ENCODE peak calls at places on chromosomes 11 and 22, in five cellular contexts. Q is lung, T is cardiac fibroblast, P is coronary artery, N is HCT116. Z is an unnamed sample.

GRCh38 chr11:63667993-63668392 is 3.2 kb downstream of the ATL3 start:
- DNase-seq in N (peak; percentile 68), T (peak; percentile 95), P (no peak), Q (no peak), Z (peak; percentile 94)

GRCh38 chr22:50422961-50423815 is 51.6 kb downstream of the SBF1 start:
- DNase-seq in T (no peak), P (no peak), N (no peak), Q (no peak), Z (no peak)

GRCh38 chr11:92977401-92977800 is 8.0 kb downstream of the MTNR1B start:
- DNase-seq in T (no peak), N (no peak), P (no peak), Q (no peak), Z (no peak)

GRCh38 chr11:18578975-18579598 is 9.4 kb downstream of the UEVLD start:
- DNase-seq in T (no peak), P (no peak), N (no peak), Q (no peak), Z (no peak)

GRCh38 chr11:62602141-62603071 is 741 bp upstream of the MTA2 start:
- DNase-seq in P (peak; percentile 87), T (no peak), N (no peak), Q (peak; percentile 77), Z (peak; percentile 41)

GRCh38 chr11:61645179-61645868 is 34.9 kb upstream of the DAGLA start:
- DNase-seq in N (no peak), T (no peak), Q (peak; percentile 83), P (no peak), Z (no peak)

GRCh38 chr11:110296226-110297081 is at the start of gene RDX:
- DNase-seq in P (peak; percentile 84), T (peak; percentile 70), N (peak; percentile 67), Q (peak; percentile 83), Z (peak; percentile 76)

GRCh38 chr22:21567456-21568206 is at the start of gene UBE2L3:
- DNase-seq in P (peak; percentile 83), Q (peak; percentile 82), T (peak; percentile 85), N (peak; percentile 38), Z (peak; percentile 78)

GRCh38 chr11:132683602-132684001 is 848.7 kb downstream of the OPCML start:
- DNase-seq in P (no peak), Q (no peak), T (no peak), N (no peak), Z (peak; percentile 25)

GRCh38 chr11:86670179-86670578 is 2.2 kb downstream of the ME3 start:
- DNase-seq in T (peak; percentile 57), N (no peak), P (no peak), Q (no peak), Z (peak; percentile 66)

GRCh38 chr11:86456075-86456939 is 81.6 kb downstream of the CCDC81 start:
- DNase-seq in T (peak; percentile 91), N (peak; percentile 67), P (no peak), Q (peak; percentile 83), Z (peak; percentile 76)

GRCh38 chr11:123653405-123653996 is 923 bp downstream of the SCN3B start:
- DNase-seq in T (no peak), Q (no peak), N (no peak), P (no peak), Z (no peak)

GRCh38 chr11:22734628-22735345 is 68.4 kb downstream of the GAS2 start:
- DNase-seq in T (peak; percentile 33), P (no peak), N (no peak), Q (no peak), Z (peak; percentile 1)

GRCh38 chr22:24186892-24187670 is 5.8 kb downstream of the SUSD2 start:
- DNase-seq in Q (no peak), P (no peak), N (no peak), T (no peak), Z (no peak)

GRCh38 chr22:23591203-23591791 is 11.2 kb upstream of the IGLL1 start:
- DNase-seq in P (no peak), T (peak; percentile 69), Q (peak; percentile 47), N (peak; percentile 51), Z (peak; percentile 40)

GRCh38 chr11:46397526-46397925 is 6.0 kb upstream of the CHRM4 start:
- DNase-seq in P (no peak), T (no peak), Q (no peak), N (no peak), Z (no peak)

GRCh38 chr11:120511804-120512726 is 517 bp downstream of the GRIK4 start:
- DNase-seq in T (no peak), N (no peak), Q (no peak), P (peak; percentile 69), Z (no peak)

GRCh38 chr22:41181349-41182241 is 23.5 kb upstream of the L3MBTL2 start:
- DNase-seq in N (no peak), T (peak; percentile 75), Q (no peak), P (no peak), Z (peak; percentile 90)

GRCh38 chr11:20066783-20067156 is 93.5 kb downstream of the DBX1 start:
- DNase-seq in N (peak; percentile 2), Q (no peak), P (no peak), T (no peak), Z (no peak)
- TF ChIP-seq CTCF in N (no peak), Q (no peak), P (no peak), T (no peak), Z (no peak)

DNA sequence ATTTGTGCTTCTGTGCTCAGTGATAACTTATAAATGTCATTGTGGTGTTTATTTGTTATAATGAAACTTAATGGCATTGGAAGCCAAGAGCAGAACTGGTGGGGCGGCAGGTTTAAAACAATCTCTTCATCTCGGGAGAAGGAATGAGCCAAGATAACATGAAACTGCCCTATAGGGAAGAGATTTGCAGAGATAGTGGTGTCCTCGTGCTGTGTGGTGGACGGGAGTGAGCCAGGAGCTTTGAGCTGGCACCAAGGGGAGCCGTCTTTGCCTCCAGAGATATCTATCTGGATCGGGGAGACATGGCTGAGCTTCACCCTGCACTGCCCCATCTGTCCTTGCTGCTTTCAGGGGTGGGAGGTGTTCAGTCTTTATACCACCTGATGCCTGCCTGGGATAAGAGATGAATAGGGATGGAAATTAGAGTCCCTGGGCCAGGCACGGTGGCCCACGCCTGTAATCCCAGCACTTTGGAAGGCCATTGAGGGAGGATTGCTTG is 189.6 kb downstream of the ST3GAL4 start:
- DNase-seq in P (no peak), Q (no peak), T (no peak), N (no peak), Z (no peak)
- H3K4me3 ChIP-seq in P (no peak overlapping the region), Q (no peak overlapping the region), T (no peak overlapping the region), N (no peak overlapping the region), Z (no peak overlapping the region)

DNA sequence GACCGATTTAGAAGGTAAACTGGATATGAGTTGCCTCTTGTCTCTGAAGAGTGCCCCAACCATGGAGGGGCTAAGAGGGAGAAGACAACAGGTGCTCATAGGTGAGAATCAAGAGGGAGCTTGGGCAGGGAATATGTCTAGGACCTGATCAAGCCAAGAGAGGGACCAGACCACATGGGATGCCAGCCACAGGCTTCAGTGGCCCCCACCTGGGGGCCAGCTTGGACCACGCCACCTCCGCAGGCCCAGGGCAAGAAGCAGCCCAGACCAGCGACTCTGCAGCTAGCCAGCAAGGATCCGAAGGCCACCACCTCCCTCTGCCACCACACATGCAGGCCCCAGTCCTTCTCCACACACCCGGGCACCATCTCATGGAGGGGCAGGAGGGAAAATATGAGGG is 92.5 kb upstream of the LDLRAD3 start:
- DNase-seq in N (no peak), P (peak; percentile 8), T (no peak), Q (no peak), Z (no peak)
- TF ChIP-seq CTCF in N (no peak), P (no peak), T (no peak), Q (no peak), Z (no peak)

GRCh38 chr11:20161230-20161918 is 1.1 kb upstream of the DBX1 start:
- DNase-seq in Q (no peak), P (no peak), T (no peak), N (no peak), Z (no peak)

GRCh38 chr11:20158597-20159257 is 1.5 kb downstream of the DBX1 start:
- DNase-seq in T (peak; percentile 68), Q (peak; percentile 59), P (no peak), N (no peak), Z (peak; percentile 53)

GRCh38 chr11:20160425-20161229 is at the start of gene DBX1:
- DNase-seq in Q (no peak), N (no peak), T (no peak), P (no peak), Z (no peak)

GRCh38 chr11:20157768-20158167 is 2.5 kb downstream of the DBX1 start:
- DNase-seq in T (no peak), Q (no peak), N (no peak), P (no peak), Z (no peak)

GRCh38 chr11:20159680-20160381 is 444 bp downstream of the DBX1 start:
- DNase-seq in T (no peak), N (no peak), P (no peak), Q (no peak), Z (no peak)
- H3K4me3 ChIP-seq in T (no peak overlapping the region), N (no peak overlapping the region), P (no peak overlapping the region), Q (no peak overlapping the region), Z (no peak overlapping the region)

DNA sequence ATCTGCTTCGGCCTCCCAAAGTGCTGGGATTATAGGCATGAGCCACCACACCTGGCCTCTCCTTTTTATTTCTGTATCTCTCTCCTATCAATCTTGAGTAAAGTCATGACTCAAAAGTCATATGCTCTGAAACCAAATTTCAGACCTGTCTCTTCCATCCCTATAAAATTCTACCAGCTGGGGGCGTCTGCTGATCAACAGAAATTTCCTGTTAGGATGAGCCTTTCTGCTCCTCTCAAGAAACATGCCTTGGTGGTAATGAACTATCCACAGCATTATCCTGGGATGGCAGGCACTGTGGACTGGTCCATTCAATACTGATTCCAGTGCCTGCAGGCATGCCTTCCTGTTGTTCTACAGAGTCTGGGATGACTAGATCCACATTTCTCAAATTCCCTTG is 472.6 kb downstream of the NELL1 start:
- DNase-seq in P (no peak), T (no peak), N (no peak), Q (no peak), Z (no peak)
- TF ChIP-seq CTCF in P (no peak), T (no peak), N (no peak), Q (no peak), Z (no peak)

GRCh38 chr11:43803766-43804165 is 76.9 kb upstream of the ALKBH3 start:
- DNase-seq in N (no peak), P (no peak), T (no peak), Q (no peak), Z (no peak)

GRCh38 chr11:43806976-43807375 is 73.7 kb upstream of the ALKBH3 start:
- DNase-seq in T (no peak), N (no peak), Q (no peak), P (no peak), Z (no peak)

GRCh38 chr11:43797866-43798265 is 82.8 kb upstream of the ALKBH3 start:
- DNase-seq in Q (no peak), N (no peak), P (no peak), T (no peak), Z (no peak)

GRCh38 chr11:43797337-43797736 is 83.3 kb upstream of the ALKBH3 start:
- DNase-seq in T (no peak), N (no peak), P (no peak), Q (no peak), Z (no peak)

DNA sequence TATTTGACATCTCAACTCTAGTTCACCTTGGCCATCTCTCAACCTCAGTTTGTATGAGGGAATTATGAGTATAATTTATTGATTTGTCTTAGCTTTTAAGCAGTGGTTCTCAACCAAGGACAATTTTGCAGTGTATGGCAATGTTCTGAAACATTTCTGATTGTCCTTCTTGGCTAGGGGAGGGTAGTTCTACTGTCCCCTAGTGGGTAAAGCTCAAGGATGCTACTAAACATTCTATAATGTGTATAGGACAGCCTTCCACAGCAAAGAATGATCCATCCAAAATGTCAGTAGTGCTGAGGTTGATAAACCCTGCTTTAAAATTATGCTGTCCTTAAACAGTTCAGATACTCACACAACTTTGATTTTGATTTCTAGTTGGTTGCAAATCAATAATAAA is 78.1 kb upstream of the ALKBH3 start:
- DNase-seq in T (peak; percentile 16), N (no peak), Q (no peak), P (no peak), Z (no peak)
- H3K4me3 ChIP-seq in T (no peak overlapping the region), N (no peak overlapping the region), Q (no peak overlapping the region), P (no peak overlapping the region), Z (no peak overlapping the region)

Z was measured in AG10803.